ENCODE peak calls at places on chromosomes 12 and 14, in six cellular contexts. One of them, this sample, is unnamed.

GRCh38 chr14:79842270-79842669 is 369.0 kb downstream of the DIO2 start:
- DNase-seq in AG04450: peak; percentile 15
- DNase-seq in activated naive CD8-positive, alpha-beta T cell treated with anti-CD3 and anti-CD28 coated beads for 36 hours: no peak
- DNase-seq in EH: peak; percentile 87
- DNase-seq in renal cortical epithelial cell: peak; percentile 78
- DNase-seq in skeletal muscle cell: peak; percentile 4
- DNase-seq in this sample: no peak

GRCh38 chr12:7155471-7156034 is 25.4 kb downstream of the CLSTN3 start:
- DNase-seq in AG04450: no peak
- DNase-seq in renal cortical epithelial cell: peak; percentile 21
- DNase-seq in EH: peak; percentile 38
- DNase-seq in activated naive CD8-positive, alpha-beta T cell treated with anti-CD3 and anti-CD28 coated beads for 36 hours: no peak
- DNase-seq in skeletal muscle cell: no peak
- DNase-seq in this sample: no peak

GRCh38 chr12:31578632-31579031 is 12.3 kb downstream of the DENND5B start:
- DNase-seq in skeletal muscle cell: no peak
- DNase-seq in renal cortical epithelial cell: peak; percentile 31
- DNase-seq in activated naive CD8-positive, alpha-beta T cell treated with anti-CD3 and anti-CD28 coated beads for 36 hours: no peak
- DNase-seq in EH: peak; percentile 80
- DNase-seq in AG04450: no peak
- DNase-seq in this sample: no peak

GRCh38 chr12:67592228-67593011 is 56.1 kb upstream of the DYRK2 start:
- DNase-seq in AG04450: no peak
- DNase-seq in EH: peak; percentile 76
- DNase-seq in activated naive CD8-positive, alpha-beta T cell treated with anti-CD3 and anti-CD28 coated beads for 36 hours: no peak
- DNase-seq in skeletal muscle cell: peak; percentile 37
- DNase-seq in renal cortical epithelial cell: peak; percentile 89
- DNase-seq in this sample: no peak

GRCh38 chr14:43621282-43621681 is 885.8 kb downstream of the FSCB start:
- DNase-seq in EH: no peak
- DNase-seq in skeletal muscle cell: no peak
- DNase-seq in renal cortical epithelial cell: no peak
- DNase-seq in AG04450: no peak
- DNase-seq in activated naive CD8-positive, alpha-beta T cell treated with anti-CD3 and anti-CD28 coated beads for 36 hours: no peak
- DNase-seq in this sample: no peak

GRCh38 chr14:91845652-91846051 is 21.7 kb downstream of the TC2N start:
- DNase-seq in EH: no peak
- DNase-seq in AG04450: no peak
- DNase-seq in renal cortical epithelial cell: no peak
- DNase-seq in activated naive CD8-positive, alpha-beta T cell treated with anti-CD3 and anti-CD28 coated beads for 36 hours: no peak
- DNase-seq in skeletal muscle cell: no peak
- DNase-seq in this sample: no peak

GRCh38 chr14:70724061-70724596 is 82.4 kb downstream of the TTC9 start:
- DNase-seq in EH: no peak
- DNase-seq in AG04450: no peak
- DNase-seq in activated naive CD8-positive, alpha-beta T cell treated with anti-CD3 and anti-CD28 coated beads for 36 hours: no peak
- DNase-seq in renal cortical epithelial cell: no peak
- DNase-seq in skeletal muscle cell: no peak
- DNase-seq in this sample: no peak

GRCh38 chr14:50928002-50928635 is 16.2 kb downstream of the PYGL start:
- DNase-seq in renal cortical epithelial cell: peak; percentile 90
- DNase-seq in skeletal muscle cell: no peak
- DNase-seq in AG04450: no peak
- DNase-seq in activated naive CD8-positive, alpha-beta T cell treated with anti-CD3 and anti-CD28 coated beads for 36 hours: no peak
- DNase-seq in EH: peak; percentile 87
- DNase-seq in this sample: no peak

GRCh38 chr14:61569783-61570182 is 125.5 kb upstream of the HIF1A start:
- DNase-seq in activated naive CD8-positive, alpha-beta T cell treated with anti-CD3 and anti-CD28 coated beads for 36 hours: peak; percentile 59
- DNase-seq in renal cortical epithelial cell: peak; percentile 99
- DNase-seq in EH: peak; percentile 82
- DNase-seq in AG04450: no peak
- DNase-seq in skeletal muscle cell: peak; percentile 98
- DNase-seq in this sample: peak; percentile 82